ENCODE peak calls at places on chromosome 7, in four cellular contexts. N is ascending aorta, W is brain microvascular endothelial cell, B is NCI-H2171. P is an unnamed sample.

GRCh38 chr7:128104109-128104742 is 73.0 kb upstream of the LRRC4 start:
- DNase-seq in N (no peak), B (no peak), W (peak; percentile 34), P (peak; percentile 70)

GRCh38 chr7:55155351-55156117 is 136.7 kb downstream of the EGFR start:
- DNase-seq in B (no peak), W (no peak), N (no peak), P (no peak)

GRCh38 chr7:22935269-22935668 is 78.7 kb downstream of the HYCC1 start:
- DNase-seq in W (no peak), B (no peak), N (no peak), P (no peak)

GRCh38 chr7:115033917-115034459 is 112.1 kb downstream of the MDFIC start:
- DNase-seq in N (no peak), B (no peak), W (no peak), P (no peak)

GRCh38 chr7:422191-422885 is 97.3 kb downstream of the PDGFA start:
- DNase-seq in B (no peak), W (no peak), N (no peak), P (no peak)

GRCh38 chr7:13687500-13687899 is 302.0 kb downstream of the ETV1 start:
- DNase-seq in B (no peak), W (no peak), N (no peak), P (no peak)

GRCh38 chr7:5420108-5420840 is 3.4 kb downstream of the TNRC18 start:
- DNase-seq in N (no peak), B (no peak), W (no peak), P (no peak)

GRCh38 chr7:14021069-14021468 is 31.6 kb upstream of the ETV1 start:
- DNase-seq in N (no peak), B (no peak), W (peak; percentile 75), P (peak; percentile 18)

GRCh38 chr7:121404348-121404747 is 8.2 kb upstream of the FAM3C start:
- DNase-seq in W (no peak), B (no peak), N (no peak), P (no peak)

GRCh38 chr7:152173372-152174070 is 148.0 kb downstream of the GALNT11 start:
- DNase-seq in B (no peak), W (no peak), N (no peak), P (no peak)

GRCh38 chr7:138753611-138754010 is 44.2 kb upstream of the TMEM213 start:
- DNase-seq in B (no peak), W (no peak), N (no peak), P (no peak)

GRCh38 chr7:108535257-108535656 is 9.3 kb upstream of the PNPLA8 start:
- DNase-seq in N (no peak), B (no peak), W (no peak), P (no peak)

GRCh38 chr7:151506901-151507382 is 12.8 kb downstream of the RHEB start:
- DNase-seq in N (no peak), B (no peak), W (no peak), P (no peak)

GRCh38 chr7:41010967-41011366 is 691.9 kb downstream of the INHBA start:
- DNase-seq in N (no peak), B (no peak), W (peak; percentile 23), P (no peak)

GRCh38 chr7:29116361-29116760 is 30.0 kb downstream of the CPVL start:
- DNase-seq in N (no peak), B (no peak), W (no peak), P (no peak)

GRCh38 chr7:8388257-8388625 is 45.2 kb upstream of the NXPH1 start:
- DNase-seq in N (no peak), W (no peak), B (no peak), P (no peak)

GRCh38 chr7:67422601-67423000 is 426.0 kb downstream of the TYW1 start:
- DNase-seq in W (no peak), N (no peak), B (no peak), P (no peak)